ENCODE peak calls at places on chromosomes 5 and 9, in ten cellular contexts. Q is uterus, N is sigmoid colon, F is HepG2, Y is heart left ventricle, C is IMR-90, Z is testis, J is A549, S is body of pancreas, I is H1. U is an unnamed sample.

GRCh38 chr5:171309526-171310333 is 682 bp downstream of the TLX3 start:
- DNase-seq in Q (no peak), N (no peak), F (no peak), Y (no peak), C (no peak), Z (no peak), J (no peak), S (peak; percentile 26), I (peak; percentile 66), U (no peak)

GRCh38 chr9:95261890-95262289 is 55.6 kb downstream of the FANCC start:
- DNase-seq in Q (no peak), N (no peak), F (peak; percentile 69), Y (no peak), C (peak; percentile 72), Z (no peak), J (no peak), S (no peak), I (no peak), U (no peak)

GRCh38 chr5:98428806-98429205 is 344.7 kb upstream of the RGMB start:
- DNase-seq in Q (no peak), N (no peak), F (no peak), Y (no peak), C (peak; percentile 54), Z (peak; percentile 57), J (no peak), S (peak; percentile 8), I (no peak), U (peak; percentile 23)

GRCh38 chr9:121294866-121295661 is 27.1 kb downstream of the GSN start:
- DNase-seq in Q (peak; percentile 82), N (peak; percentile 94), F (peak; percentile 82), Y (peak; percentile 59), C (no peak), Z (peak; percentile 80), J (no peak), S (peak; percentile 28), I (no peak), U (no peak)

GRCh38 chr5:149666212-149666852 is 63.8 kb upstream of the PPARGC1B start:
- DNase-seq in Q (no peak), N (peak; percentile 72), F (no peak), Y (no peak), C (peak; percentile 27), Z (no peak), J (no peak), S (no peak), I (no peak), U (peak; percentile 61)

GRCh38 chr9:35616681-35617459 is 1.3 kb downstream of the CD72 start:
- DNase-seq in Q (peak; percentile 68), N (peak; percentile 89), F (no peak), Y (peak; percentile 87), C (peak; percentile 69), Z (peak; percentile 79), J (no peak), S (peak; percentile 68), I (peak; percentile 82), U (peak; percentile 85)

GRCh38 chr5:171989276-171989675 is 17.2 kb downstream of the FBXW11 start:
- DNase-seq in Q (no peak), N (no peak), F (no peak), Y (no peak), C (peak; percentile 33), Z (no peak), J (no peak), S (no peak), I (no peak), U (no peak)

GRCh38 chr9:89686134-89686533 is 81.3 kb downstream of the GADD45G start:
- DNase-seq in Q (no peak), N (no peak), F (no peak), Y (no peak), C (no peak), Z (peak; percentile 74), J (no peak), S (peak; percentile 82), I (no peak), U (peak; percentile 65)

GRCh38 chr9:135076876-135077430 is 10.5 kb upstream of the OLFM1 start:
- DNase-seq in Q (no peak), N (peak; percentile 44), F (no peak), Y (no peak), C (no peak), Z (no peak), J (no peak), S (no peak), I (no peak), U (no peak)

GRCh38 chr5:143494162-143494561 is 90.7 kb upstream of the NR3C1 start:
- DNase-seq in Q (no peak), N (no peak), F (no peak), Y (no peak), C (peak; percentile 94), Z (no peak), J (no peak), S (no peak), I (no peak), U (no peak)

GRCh38 chr5:15933481-15934207 is 245.9 kb downstream of the MARCHF11 start:
- DNase-seq in Q (peak; percentile 37), N (no peak), F (no peak), Y (no peak), C (no peak), Z (peak; percentile 22), J (no peak), S (no peak), I (no peak), U (no peak)

GRCh38 chr5:59356813-59357381 is 536.6 kb downstream of the PDE4D start:
- DNase-seq in Q (no peak), N (peak; percentile 67), F (no peak), Y (peak; percentile 67), C (no peak), Z (peak; percentile 23), J (no peak), S (no peak), I (peak; percentile 56), U (peak; percentile 17)

GRCh38 chr5:132020568-132021339 is 9.3 kb upstream of the ACSL6 start:
- DNase-seq in Q (no peak), N (no peak), F (no peak), Y (no peak), C (no peak), Z (no peak), J (no peak), S (no peak), I (peak; percentile 29), U (no peak)

GRCh38 chr9:99878651-99879050 is 27.8 kb upstream of the STX17 start:
- DNase-seq in Q (no peak), N (no peak), F (no peak), Y (no peak), C (peak; percentile 12), Z (no peak), J (no peak), S (no peak), I (no peak), U (no peak)

GRCh38 chr9:107712390-107712789 is 222.8 kb upstream of the KLF4 start:
- DNase-seq in Q (no peak), N (no peak), F (no peak), Y (no peak), C (peak; percentile 76), Z (no peak), J (peak; percentile 55), S (no peak), I (no peak), U (no peak)

GRCh38 chr5:154754460-154755360 is 467 bp upstream of the LARP1 start:
- DNase-seq in Q (peak; percentile 100), N (peak; percentile 100), F (peak; percentile 96), Y (peak; percentile 99), C (peak; percentile 98), Z (peak; percentile 100), J (peak; percentile 98), S (peak; percentile 100), I (peak; percentile 99), U (peak; percentile 100)
- TF ChIP-seq CTCF in Q (peak; percentile 42), N (no peak), F (peak; percentile 87), Y (peak; percentile 36), C (peak; percentile 58), Z (peak; percentile 21), J (peak; percentile 36), S (peak; percentile 23), I (peak; percentile 66), U (peak; percentile 36)

DNA sequence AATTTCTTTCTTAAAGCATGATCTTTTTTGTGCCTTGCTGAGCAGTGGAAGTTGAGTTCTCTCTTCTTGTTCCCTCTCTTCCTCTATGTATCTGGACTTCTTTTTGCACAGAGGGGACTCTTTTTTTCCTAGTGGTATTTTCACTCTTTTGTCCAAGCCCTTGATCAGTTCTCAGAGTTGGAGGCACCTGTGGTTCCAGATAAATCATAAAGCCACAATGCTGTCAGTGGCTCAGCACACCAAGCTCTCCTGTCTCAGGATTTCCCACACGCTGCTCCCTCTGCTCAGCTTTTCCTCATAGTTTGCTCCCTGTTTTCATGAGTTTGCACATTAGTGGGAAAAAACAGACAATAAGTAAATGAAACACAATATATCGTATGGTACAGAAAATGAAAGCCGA is 110.3 kb upstream of the ZNF608 start:
- DNase-seq in Q (no peak), N (no peak), F (no peak), Y (no peak), C (no peak), Z (no peak), J (no peak), S (no peak), I (no peak), U (no peak)
- TF ChIP-seq POLR2A in Q (no peak), N (no peak), F (no peak), Y (no peak), C (no peak), Z (no peak), J (no peak), S (no peak), I (no peak), U (no peak)

GRCh38 chr5:39076101-39076756 is 2.0 kb upstream of the RICTOR start:
- DNase-seq in Q (no peak), N (no peak), F (no peak), Y (no peak), C (no peak), Z (no peak), J (no peak), S (no peak), I (no peak), U (no peak)
- TF ChIP-seq CTCF in Q (no peak), N (no peak), F (no peak), Y (no peak), C (no peak), Z (no peak), J (no peak), S (no peak), I (no peak), U (no peak)

DNA sequence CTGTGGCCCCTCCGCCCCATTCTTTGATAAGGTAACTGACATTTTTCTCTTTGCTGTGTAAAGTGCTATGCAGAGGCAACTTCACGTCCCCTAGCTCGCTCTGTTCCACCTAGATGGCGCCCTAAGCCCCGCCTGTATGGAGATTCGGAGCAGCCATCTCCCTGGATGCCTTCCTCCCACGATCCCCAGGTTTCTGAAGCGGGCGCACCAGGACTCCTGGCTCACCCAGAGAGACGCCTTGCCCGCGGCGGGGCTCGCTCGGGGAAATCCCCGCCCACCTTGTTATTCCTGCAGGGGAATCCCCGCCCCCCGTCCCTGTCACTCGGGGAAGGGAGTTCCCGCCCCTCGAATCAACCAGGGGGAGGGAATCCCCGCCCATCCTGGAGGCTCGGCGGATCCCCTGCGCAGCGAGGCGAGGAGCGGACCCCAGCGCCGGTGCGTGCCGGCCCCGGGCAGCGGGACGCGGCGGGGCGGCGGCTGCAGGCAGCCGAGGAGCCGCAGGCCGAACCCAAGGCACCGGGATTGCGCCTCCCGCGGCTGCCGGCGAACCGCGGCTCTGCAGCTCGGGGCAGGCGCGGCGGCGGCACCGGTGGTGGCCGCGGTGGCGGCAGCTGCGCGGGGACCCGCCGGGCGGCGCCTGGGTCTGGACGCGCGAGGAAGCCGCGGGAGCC is at the start of gene PDZD2:
- DNase-seq in Q (peak; percentile 80), N (peak; percentile 84), F (peak; percentile 23), Y (peak; percentile 91), C (peak; percentile 46), Z (peak; percentile 82), J (peak; percentile 76), S (peak; percentile 80), I (peak; percentile 86), U (peak; percentile 83)
- TF ChIP-seq POLR2A in Q (peak; percentile 31), N (no peak), F (no peak), Y (peak; percentile 64), C (no peak), Z (no peak), J (no peak), S (no peak), I (no peak), U (peak; percentile 30)

GRCh38 chr9:127437497-127438264 is 13.5 kb downstream of the ZNF79 start:
- DNase-seq in Q (no peak), N (no peak), F (no peak), Y (no peak), C (no peak), Z (no peak), J (no peak), S (no peak), I (no peak), U (no peak)
- TF ChIP-seq CTCF in Q (no peak), N (no peak), F (no peak), Y (no peak), C (no peak), Z (no peak), J (no peak), S (no peak), I (no peak), U (no peak)